ENCODE peak calls at places on chromosome 16, in ten cellular contexts. V is anterior cingulate cortex, S is RKO, D is NCI-H2227 treated with DMSO at 0.1 percent for 48 hours, C is activated T-cell treated with anti-CD3 and anti-CD28 coated beads for 1 hour, J is caudate nucleus, B is amniotic stem cell, Z is tibial nerve, Q is fibroblast of villous mesenchyme, I is Ammon's horn. N is an unnamed sample.

GRCh38 chr16:85441189-85441889 is 171.8 kb upstream of the GSE1 start:
- DNase-seq in V (no peak), S (peak), D (no peak), C (no peak), J (no peak), B (no peak), Z (no peak), Q (no peak), I (no peak), N (no peak)

GRCh38 chr16:89506791-89507191 is 1.4 kb upstream of the SPG7 start:
- DNase-seq in V (no peak), S (no peak), D (no peak), C (no peak), J (no peak), B (no peak), Z (no peak), Q (no peak), I (no peak), N (no peak)

GRCh38 chr16:88393034-88393433 is 10.3 kb downstream of the ZNF469 start:
- DNase-seq in V (no peak), S (no peak), D (no peak), C (no peak), J (no peak), B (no peak), Z (peak), Q (peak), I (peak), N (no peak)

GRCh38 chr16:23678430-23679273 is at the start of gene PLK1:
- DNase-seq in V (peak), S (peak), D (peak), C (peak), J (no peak), B (peak), Z (peak), Q (peak), I (peak), N (peak)

GRCh38 chr16:84088695-84089395 is 27.9 kb downstream of the MBTPS1 start:
- DNase-seq in V (no peak), S (no peak), D (peak), C (peak), J (no peak), B (no peak), Z (no peak), Q (no peak), I (no peak), N (peak)

GRCh38 chr16:8878523-8878911 is 3.6 kb upstream of the LITAFD start:
- DNase-seq in V (no peak), S (no peak), D (no peak), C (no peak), J (no peak), B (no peak), Z (peak), Q (peak), I (no peak), N (no peak)

GRCh38 chr16:4687416-4687815 is 5.9 kb upstream of the NUDT16L1 start:
- DNase-seq in V (no peak), S (no peak), D (no peak), C (no peak), J (no peak), B (no peak), Z (no peak), Q (no peak), I (no peak), N (no peak)

GRCh38 chr16:782766-783403 is 5.3 kb downstream of the RPUSD1 start:
- DNase-seq in V (no peak), S (no peak), D (no peak), C (no peak), J (no peak), B (no peak), Z (no peak), Q (no peak), I (no peak), N (no peak)

GRCh38 chr16:57618306-57619132 is 9.9 kb upstream of the ADGRG1 start:
- DNase-seq in V (no peak), S (no peak), D (no peak), C (no peak), J (no peak), B (no peak), Z (no peak), Q (no peak), I (no peak), N (no peak)

GRCh38 chr16:86573646-86574508 is 4.5 kb upstream of the FOXL1 start:
- DNase-seq in V (no peak), S (no peak), D (no peak), C (no peak), J (no peak), B (no peak), Z (no peak), Q (no peak), I (no peak), N (no peak)

GRCh38 chr16:72997141-72997542 is 50.8 kb downstream of the ZFHX3 start:
- DNase-seq in V (no peak), S (no peak), D (no peak), C (no peak), J (no peak), B (no peak), Z (peak), Q (peak), I (no peak), N (no peak)

GRCh38 chr16:86894925-86895324 is 316.6 kb downstream of the FOXL1 start:
- DNase-seq in V (no peak), S (no peak), D (no peak), C (no peak), J (no peak), B (no peak), Z (no peak), Q (no peak), I (no peak), N (no peak)

GRCh38 chr16:84144301-84144858 is 597 bp downstream of the HSDL1 start:
- DNase-seq in V (peak), S (peak), D (no peak), C (peak), J (no peak), B (no peak), Z (no peak), Q (peak), I (peak), N (peak)

GRCh38 chr16:21159281-21159951 is 942 bp downstream of the LDAF1 start:
- DNase-seq in V (no peak), S (peak), D (no peak), C (peak), J (no peak), B (no peak), Z (peak), Q (no peak), I (no peak), N (peak)

GRCh38 chr16:3997231-3997841 is 116.8 kb upstream of the CREBBP start:
- DNase-seq in V (no peak), S (no peak), D (no peak), C (no peak), J (no peak), B (no peak), Z (no peak), Q (no peak), I (no peak), N (no peak)

GRCh38 chr16:89983550-89983949 is 35.0 kb downstream of the DEF8 start:
- DNase-seq in V (no peak), S (no peak), D (no peak), C (no peak), J (no peak), B (no peak), Z (no peak), Q (no peak), I (no peak), N (no peak)

GRCh38 chr16:80337786-80338185 is 203.0 kb upstream of the DYNLRB2 start:
- DNase-seq in V (no peak), S (no peak), D (no peak), C (no peak), J (no peak), B (no peak), Z (no peak), Q (no peak), I (no peak), N (no peak)

GRCh38 chr16:57846078-57846697 is 43.9 kb upstream of the KIFC3 start:
- DNase-seq in V (no peak), S (no peak), D (peak), C (no peak), J (no peak), B (no peak), Z (no peak), Q (no peak), I (no peak), N (no peak)

GRCh38 chr16:50360033-50360778 is 8.6 kb downstream of the BRD7 start:
- DNase-seq in V (no peak), S (no peak), D (no peak), C (no peak), J (no peak), B (peak), Z (no peak), Q (no peak), I (no peak), N (no peak)

GRCh38 chr16:1978476-1979120 is 2.7 kb downstream of the NOXO1 start:
- DNase-seq in V (no peak), S (no peak), D (no peak), C (no peak), J (no peak), B (no peak), Z (no peak), Q (no peak), I (no peak), N (no peak)

GRCh38 chr16:20916289-20916688 is 15.7 kb downstream of the LYRM1 start:
- DNase-seq in V (no peak), S (no peak), D (no peak), C (no peak), J (no peak), B (no peak), Z (no peak), Q (no peak), I (no peak), N (no peak)

GRCh38 chr16:49483651-49484451 is 110.2 kb downstream of the C16orf78 start:
- DNase-seq in V (no peak), S (no peak), D (no peak), C (no peak), J (no peak), B (no peak), Z (no peak), Q (no peak), I (no peak), N (no peak)

GRCh38 chr16:2689968-2690830 is 7.9 kb downstream of the KCTD5 start:
- DNase-seq in V (no peak), S (no peak), D (no peak), C (no peak), J (no peak), B (no peak), Z (no peak), Q (no peak), I (no peak), N (no peak)

GRCh38 chr16:61323456-61323855 is 712.8 kb downstream of the CDH8 start:
- DNase-seq in V (no peak), S (no peak), D (no peak), C (no peak), J (no peak), B (no peak), Z (no peak), Q (peak), I (no peak), N (no peak)

GRCh38 chr16:66616592-66616991 is 12.1 kb downstream of the CMTM3 start:
- DNase-seq in V (no peak), S (no peak), D (no peak), C (no peak), J (no peak), B (no peak), Z (no peak), Q (no peak), I (no peak), N (no peak)

GRCh38 chr16:66478733-66479511 is 51.8 kb downstream of the BEAN1 start:
- DNase-seq in V (no peak), S (peak), D (no peak), C (peak), J (no peak), B (no peak), Z (peak), Q (peak), I (peak), N (peak)

GRCh38 chr16:11491524-11491923 is 95.2 kb downstream of the LITAF start:
- DNase-seq in V (no peak), S (no peak), D (no peak), C (no peak), J (no peak), B (no peak), Z (no peak), Q (no peak), I (no peak), N (no peak)

GRCh38 chr16:1773703-1774455 is 945 bp upstream of the MRPS34 start:
- DNase-seq in V (peak), S (peak), D (no peak), C (no peak), J (no peak), B (no peak), Z (no peak), Q (peak), I (peak), N (no peak)

GRCh38 chr16:1920727-1921155 is 2.5 kb upstream of the HS3ST6 start:
- DNase-seq in V (no peak), S (peak), D (no peak), C (no peak), J (no peak), B (no peak), Z (no peak), Q (no peak), I (no peak), N (no peak)

GRCh38 chr16:30585022-30585399 is 486 bp downstream of the ZNF785 start:
- DNase-seq in V (no peak), S (peak), D (peak), C (no peak), J (no peak), B (no peak), Z (no peak), Q (peak), I (peak), N (peak)

GRCh38 chr16:88315543-88316105 is 67.1 kb upstream of the ZNF469 start:
- DNase-seq in V (no peak), S (no peak), D (no peak), C (no peak), J (no peak), B (no peak), Z (no peak), Q (peak), I (no peak), N (no peak)

GRCh38 chr16:53415504-53415903 is 18.8 kb upstream of the RBL2 start:
- DNase-seq in V (no peak), S (no peak), D (no peak), C (no peak), J (no peak), B (no peak), Z (no peak), Q (peak), I (no peak), N (no peak)

GRCh38 chr16:25692734-25693508 is 1.2 kb downstream of the HS3ST4 start:
- DNase-seq in V (no peak), S (no peak), D (no peak), C (no peak), J (no peak), B (no peak), Z (no peak), Q (no peak), I (no peak), N (peak)

GRCh38 chr16:90002759-90003158 is 16.5 kb downstream of the DBNDD1 start:
- DNase-seq in V (no peak), S (no peak), D (no peak), C (no peak), J (no peak), B (no peak), Z (no peak), Q (no peak), I (no peak), N (no peak)

N was measured in GM13976.